ENCODE peak calls at places on chromosomes 16 and 17, in four cellular contexts. E is T-cell; I is anterior cingulate cortex; T is activated T-helper 1 cell treated with anti-CD3 and anti-CD28 coated beads, Interleukin-2, amount 50 U/mL, for 16 hours. K is an unnamed sample.

GRCh38 chr17:64750891-64751677 is 89.0 kb upstream of the SMURF2 start:
- DNase-seq in E (no peak), T (no peak), I (no peak), K (no peak)

GRCh38 chr17:5437721-5438317 is 1.1 kb downstream of the C1QBP start:
- DNase-seq in E (no peak), I (no peak), T (no peak), K (no peak)

GRCh38 chr17:68807998-68808772 is 147.0 kb downstream of the ABCA8 start:
- DNase-seq in T (no peak), E (no peak), I (no peak), K (no peak)

GRCh38 chr17:44197980-44198720 is 1.5 kb downstream of the ATXN7L3 start:
- DNase-seq in I (peak), E (peak), T (no peak), K (no peak)

GRCh38 chr17:28567604-28568003 is 3.7 kb downstream of the PIGS start:
- DNase-seq in T (no peak), E (no peak), I (no peak), K (no peak)

GRCh38 chr16:27847030-27847550 is 216.4 kb downstream of the GSG1L start:
- DNase-seq in I (no peak), E (no peak), T (no peak), K (no peak)

GRCh38 chr17:77420804-77421634 is 280.2 kb downstream of the SEC14L1 start:
- DNase-seq in E (peak), T (peak), I (no peak), K (no peak)

GRCh38 chr17:18000044-18000443 is 27.4 kb downstream of the DRC3 start:
- DNase-seq in E (no peak), T (no peak), I (no peak), K (no peak)

GRCh38 chr16:30121741-30122620 is 1.0 kb downstream of the MAPK3 start:
- DNase-seq in I (no peak), E (no peak), T (no peak), K (no peak)

GRCh38 chr17:45013021-45013997 is 38.1 kb downstream of the DCAKD start:
- DNase-seq in E (no peak), I (no peak), T (no peak), K (no peak)

GRCh38 chr17:72193395-72194106 is 72.7 kb downstream of the SOX9 start:
- DNase-seq in T (no peak), I (no peak), E (no peak), K (no peak)

GRCh38 chr16:84481051-84481735 is 23.3 kb downstream of the MEAK7 start:
- DNase-seq in T (no peak), E (no peak), I (no peak), K (no peak)

GRCh38 chr17:917391-917811 is 62.2 kb downstream of the NXN start:
- DNase-seq in I (no peak), T (no peak), E (no peak), K (no peak)

GRCh38 chr16:57444711-57445110 is 2.5 kb downstream of the CIAPIN1 start:
- DNase-seq in T (no peak), I (no peak), E (no peak), K (no peak)

GRCh38 chr17:67605259-67605912 is 112.3 kb upstream of the NOL11 start:
- DNase-seq in T (no peak), I (peak), E (no peak), K (no peak)

GRCh38 chr16:69607674-69608073 is 41.9 kb downstream of the NFAT5 start:
- DNase-seq in I (no peak), E (no peak), T (no peak), K (no peak)

K was measured in stimulated activated CD8-positive, alpha-beta memory T cell treated with anti-CD3 and anti-CD28 coated beads, Interleukin-15, amount 100 ng/mL, for 24 hours.